ENCODE peak calls at places on chromosomes 3 and 15, in nine cellular contexts. One of them, this sample, is unnamed.

GRCh38 chr3:171001957-171002694 is 24.4 kb downstream of the SLC2A2 start:
- DNase-seq in tibial nerve: no peak
- DNase-seq in ascending aorta: no peak
- DNase-seq in endothelial cell of umbilical vein: peak; percentile 10
- DNase-seq in thyroid gland: no peak
- DNase-seq in astrocyte: peak; percentile 56
- DNase-seq in fibroblast of lung: peak; percentile 38
- DNase-seq in breast epithelium: no peak
- DNase-seq in transverse colon: peak; percentile 18
- DNase-seq in this sample: no peak

GRCh38 chr3:16897254-16897926 is 12.6 kb downstream of the PLCL2 start:
- DNase-seq in breast epithelium: no peak
- DNase-seq in fibroblast of lung: peak; percentile 43
- DNase-seq in tibial nerve: no peak
- DNase-seq in astrocyte: no peak
- DNase-seq in transverse colon: peak; percentile 78
- DNase-seq in thyroid gland: no peak
- DNase-seq in endothelial cell of umbilical vein: no peak
- DNase-seq in ascending aorta: no peak
- DNase-seq in this sample: no peak

GRCh38 chr3:13708871-13709595 is 160.1 kb downstream of the FBLN2 start:
- DNase-seq in ascending aorta: peak; percentile 25
- DNase-seq in endothelial cell of umbilical vein: no peak
- DNase-seq in fibroblast of lung: no peak
- DNase-seq in transverse colon: no peak
- DNase-seq in astrocyte: no peak
- DNase-seq in thyroid gland: no peak
- DNase-seq in breast epithelium: peak; percentile 9
- DNase-seq in tibial nerve: no peak
- DNase-seq in this sample: no peak

GRCh38 chr3:125032100-125032643 is 23.6 kb downstream of the HEG1 start:
- DNase-seq in breast epithelium: no peak
- DNase-seq in transverse colon: no peak
- DNase-seq in thyroid gland: peak; percentile 56
- DNase-seq in endothelial cell of umbilical vein: peak; percentile 36
- DNase-seq in ascending aorta: peak; percentile 62
- DNase-seq in astrocyte: no peak
- DNase-seq in tibial nerve: no peak
- DNase-seq in fibroblast of lung: no peak
- DNase-seq in this sample: no peak

GRCh38 chr3:51709004-51709420 is 2.1 kb downstream of the GRM2 start:
- DNase-seq in fibroblast of lung: no peak
- DNase-seq in transverse colon: peak; percentile 4
- DNase-seq in tibial nerve: no peak
- DNase-seq in endothelial cell of umbilical vein: no peak
- DNase-seq in thyroid gland: no peak
- DNase-seq in astrocyte: no peak
- DNase-seq in ascending aorta: no peak
- DNase-seq in breast epithelium: peak; percentile 38
- DNase-seq in this sample: no peak

GRCh38 chr3:43872301-43872700 is 181.6 kb downstream of the ABHD5 start:
- DNase-seq in endothelial cell of umbilical vein: peak; percentile 84
- DNase-seq in ascending aorta: peak; percentile 65
- DNase-seq in breast epithelium: no peak
- DNase-seq in tibial nerve: no peak
- DNase-seq in thyroid gland: no peak
- DNase-seq in astrocyte: peak; percentile 81
- DNase-seq in transverse colon: no peak
- DNase-seq in fibroblast of lung: peak; percentile 60
- DNase-seq in this sample: no peak

GRCh38 chr15:59296181-59296617 is 76.5 kb downstream of the MYO1E start:
- DNase-seq in transverse colon: no peak
- DNase-seq in ascending aorta: peak; percentile 81
- DNase-seq in astrocyte: peak; percentile 95
- DNase-seq in fibroblast of lung: peak; percentile 85
- DNase-seq in breast epithelium: no peak
- DNase-seq in endothelial cell of umbilical vein: peak; percentile 90
- DNase-seq in thyroid gland: no peak
- DNase-seq in tibial nerve: no peak
- DNase-seq in this sample: no peak

GRCh38 chr3:140092883-140093536 is 158.0 kb downstream of the CLSTN2 start:
- DNase-seq in thyroid gland: no peak
- DNase-seq in transverse colon: no peak
- DNase-seq in fibroblast of lung: no peak
- DNase-seq in tibial nerve: no peak
- DNase-seq in astrocyte: no peak
- DNase-seq in endothelial cell of umbilical vein: no peak
- DNase-seq in breast epithelium: no peak
- DNase-seq in ascending aorta: no peak
- DNase-seq in this sample: no peak

GRCh38 chr3:55549172-55549571 is 62.1 kb upstream of the WNT5A start:
- DNase-seq in endothelial cell of umbilical vein: no peak
- DNase-seq in ascending aorta: no peak
- DNase-seq in astrocyte: no peak
- DNase-seq in fibroblast of lung: peak; percentile 24
- DNase-seq in tibial nerve: no peak
- DNase-seq in transverse colon: no peak
- DNase-seq in breast epithelium: no peak
- DNase-seq in thyroid gland: no peak
- DNase-seq in this sample: no peak

GRCh38 chr3:117820900-117821299 is 1111.3 kb downstream of the TUSC7 start:
- DNase-seq in tibial nerve: no peak
- DNase-seq in thyroid gland: no peak
- DNase-seq in breast epithelium: no peak
- DNase-seq in transverse colon: no peak
- DNase-seq in fibroblast of lung: peak; percentile 33
- DNase-seq in ascending aorta: no peak
- DNase-seq in endothelial cell of umbilical vein: no peak
- DNase-seq in astrocyte: peak; percentile 75
- DNase-seq in this sample: no peak

GRCh38 chr3:59049671-59050331 is at the start of gene CFAP20DC:
- DNase-seq in thyroid gland: peak; percentile 88
- DNase-seq in endothelial cell of umbilical vein: peak; percentile 92
- DNase-seq in astrocyte: peak; percentile 82
- DNase-seq in transverse colon: peak; percentile 91
- DNase-seq in fibroblast of lung: peak; percentile 91
- DNase-seq in tibial nerve: peak; percentile 73
- DNase-seq in ascending aorta: peak; percentile 86
- DNase-seq in breast epithelium: peak; percentile 80
- DNase-seq in this sample: peak; percentile 75

GRCh38 chr3:118526758-118527526 is 507.7 kb downstream of the IGSF11 start:
- DNase-seq in breast epithelium: no peak
- DNase-seq in fibroblast of lung: no peak
- DNase-seq in ascending aorta: no peak
- DNase-seq in thyroid gland: no peak
- DNase-seq in endothelial cell of umbilical vein: no peak
- DNase-seq in transverse colon: no peak
- DNase-seq in astrocyte: no peak
- DNase-seq in tibial nerve: no peak
- DNase-seq in this sample: no peak

GRCh38 chr3:195307711-195308110 is 36.8 kb upstream of the XXYLT1 start:
- DNase-seq in endothelial cell of umbilical vein: no peak
- DNase-seq in fibroblast of lung: no peak
- DNase-seq in breast epithelium: no peak
- DNase-seq in ascending aorta: no peak
- DNase-seq in tibial nerve: no peak
- DNase-seq in transverse colon: no peak
- DNase-seq in astrocyte: no peak
- DNase-seq in thyroid gland: no peak
- DNase-seq in this sample: no peak

GRCh38 chr3:192943384-192943783 is 25.7 kb upstream of the MB21D2 start:
- DNase-seq in endothelial cell of umbilical vein: no peak
- DNase-seq in tibial nerve: no peak
- DNase-seq in transverse colon: no peak
- DNase-seq in breast epithelium: no peak
- DNase-seq in thyroid gland: no peak
- DNase-seq in fibroblast of lung: no peak
- DNase-seq in ascending aorta: no peak
- DNase-seq in astrocyte: no peak
- DNase-seq in this sample: no peak

GRCh38 chr3:46874430-46874829 is 3.1 kb upstream of the PTH1R start:
- DNase-seq in fibroblast of lung: no peak
- DNase-seq in breast epithelium: no peak
- DNase-seq in transverse colon: no peak
- DNase-seq in tibial nerve: no peak
- DNase-seq in thyroid gland: peak; percentile 81
- DNase-seq in endothelial cell of umbilical vein: no peak
- DNase-seq in ascending aorta: no peak
- DNase-seq in astrocyte: no peak
- DNase-seq in this sample: no peak

DNA sequence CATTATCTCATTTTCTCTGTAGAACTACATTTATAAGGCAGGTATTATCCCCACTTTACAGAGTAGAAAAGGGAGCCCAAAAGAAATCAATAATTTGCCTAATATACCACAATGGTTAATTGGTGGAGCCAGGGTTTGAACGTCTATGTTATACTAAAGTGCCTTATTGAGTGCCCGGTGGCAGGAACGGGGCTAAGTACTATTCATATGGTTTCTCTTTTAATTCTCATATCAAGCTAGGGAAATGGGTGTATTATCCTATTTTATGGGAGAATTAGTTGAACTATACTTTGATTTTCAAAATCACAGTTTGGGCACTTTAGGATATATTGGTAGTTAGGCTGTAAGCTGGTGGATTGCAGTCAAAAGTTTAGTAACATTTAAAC is 1.5 kb downstream of the CEP97 start:
- DNase-seq in breast epithelium: no peak
- DNase-seq in tibial nerve: no peak
- DNase-seq in astrocyte: no peak
- DNase-seq in ascending aorta: no peak
- DNase-seq in transverse colon: no peak
- DNase-seq in thyroid gland: no peak
- DNase-seq in fibroblast of lung: no peak
- DNase-seq in endothelial cell of umbilical vein: no peak
- DNase-seq in this sample: no peak
- TF ChIP-seq CTCF in breast epithelium: no peak
- TF ChIP-seq CTCF in tibial nerve: no peak
- TF ChIP-seq CTCF in astrocyte: no peak
- TF ChIP-seq CTCF in ascending aorta: no peak
- TF ChIP-seq CTCF in transverse colon: no peak
- TF ChIP-seq CTCF in thyroid gland: no peak
- TF ChIP-seq CTCF in fibroblast of lung: no peak
- TF ChIP-seq CTCF in endothelial cell of umbilical vein: no peak
- TF ChIP-seq CTCF in this sample: no peak

DNA sequence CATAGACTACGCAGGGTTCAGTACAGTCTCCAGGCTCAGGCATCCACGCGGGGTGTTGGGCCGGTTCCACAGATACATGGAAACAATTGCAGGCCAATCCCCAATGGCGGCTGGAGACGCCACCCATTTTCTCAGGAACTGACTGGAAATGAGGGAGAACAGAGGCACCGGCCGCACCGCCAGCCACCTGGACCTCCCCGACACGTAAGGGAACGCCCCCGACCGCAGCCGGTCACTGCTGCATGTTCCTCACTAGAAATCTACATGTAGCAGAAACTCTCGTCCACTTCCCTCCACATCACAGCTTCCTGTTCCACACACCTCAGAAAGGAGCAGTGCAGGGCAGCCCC is 29.2 kb downstream of the CYFIP1 start:
- DNase-seq in ascending aorta: peak; percentile 63
- DNase-seq in astrocyte: no peak
- DNase-seq in tibial nerve: no peak
- DNase-seq in breast epithelium: no peak
- DNase-seq in thyroid gland: no peak
- DNase-seq in transverse colon: no peak
- DNase-seq in fibroblast of lung: no peak
- DNase-seq in endothelial cell of umbilical vein: no peak
- DNase-seq in this sample: no peak
- H3K4me1 ChIP-seq in ascending aorta: peaks cover 19% of the 10 kb centered on the region
- H3K4me1 ChIP-seq in astrocyte: peaks cover 10% of the 10 kb centered on the region
- H3K4me1 ChIP-seq in tibial nerve: peaks cover 81% of the 10 kb centered on the region
- H3K4me1 ChIP-seq in breast epithelium: no peaks in the 10 kb centered on the region
- H3K4me1 ChIP-seq in thyroid gland: peaks cover under 1% of the 10 kb centered on the region
- H3K4me1 ChIP-seq in transverse colon: peaks cover 46% of the 10 kb centered on the region
- H3K4me1 ChIP-seq in fibroblast of lung: peaks cover 28% of the 10 kb centered on the region
- H3K4me1 ChIP-seq in endothelial cell of umbilical vein: peaks cover 21% of the 10 kb centered on the region
- H3K4me1 ChIP-seq in this sample: no peaks in the 10 kb centered on the region

DNA sequence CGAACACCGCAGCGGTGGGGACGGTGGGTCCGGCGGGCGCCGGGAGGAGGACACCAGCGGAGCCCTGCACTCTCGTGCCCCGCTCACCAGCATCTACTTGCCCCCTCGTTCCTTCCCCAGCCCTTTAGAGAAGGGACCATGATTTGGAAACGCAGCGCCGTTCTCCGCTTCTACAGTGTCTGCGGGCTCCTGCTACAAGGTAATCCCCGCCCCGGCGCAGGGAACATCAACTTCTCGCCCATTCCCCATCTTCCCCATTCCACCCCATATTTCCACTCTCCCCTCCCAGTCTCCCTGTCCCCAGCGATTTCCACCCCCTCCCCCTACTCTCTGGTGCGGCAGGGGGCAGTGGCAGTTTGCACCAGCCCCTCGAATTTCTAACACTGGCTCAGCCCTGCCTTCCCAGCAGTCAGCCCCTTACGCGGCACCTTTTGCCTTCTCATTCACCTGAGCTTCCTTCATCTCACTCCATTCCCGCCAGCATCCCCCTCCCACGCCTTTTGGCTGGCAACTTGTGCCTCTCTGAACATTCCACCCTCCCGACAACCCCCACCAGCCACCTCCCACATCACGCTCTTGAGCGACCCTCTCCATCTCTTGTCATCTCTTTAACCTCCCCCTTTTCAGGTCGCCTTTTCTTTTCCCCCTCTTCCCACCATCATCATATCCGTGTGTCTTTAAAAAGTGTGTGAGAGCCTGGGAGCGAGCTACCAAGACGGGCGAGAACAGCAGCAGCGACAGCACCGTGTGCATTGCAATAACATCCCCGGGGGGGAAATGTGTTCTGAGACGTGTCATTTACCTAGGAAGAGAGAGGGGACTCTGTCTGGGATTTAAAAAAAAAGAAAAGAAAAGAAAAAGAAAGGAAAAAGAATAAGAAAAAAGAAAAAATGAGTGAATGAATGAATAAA is 936 bp downstream of the CADM2 start:
- DNase-seq in transverse colon: no peak
- DNase-seq in endothelial cell of umbilical vein: no peak
- DNase-seq in tibial nerve: no peak
- DNase-seq in ascending aorta: no peak
- DNase-seq in fibroblast of lung: no peak
- DNase-seq in thyroid gland: no peak
- DNase-seq in astrocyte: no peak
- DNase-seq in breast epithelium: no peak
- DNase-seq in this sample: no peak
- TF ChIP-seq CTCF in transverse colon: no peak
- TF ChIP-seq CTCF in endothelial cell of umbilical vein: no peak
- TF ChIP-seq CTCF in tibial nerve: no peak
- TF ChIP-seq CTCF in ascending aorta: no peak
- TF ChIP-seq CTCF in fibroblast of lung: no peak
- TF ChIP-seq CTCF in thyroid gland: no peak
- TF ChIP-seq CTCF in astrocyte: no peak
- TF ChIP-seq CTCF in breast epithelium: no peak
- TF ChIP-seq CTCF in this sample: no peak

DNA sequence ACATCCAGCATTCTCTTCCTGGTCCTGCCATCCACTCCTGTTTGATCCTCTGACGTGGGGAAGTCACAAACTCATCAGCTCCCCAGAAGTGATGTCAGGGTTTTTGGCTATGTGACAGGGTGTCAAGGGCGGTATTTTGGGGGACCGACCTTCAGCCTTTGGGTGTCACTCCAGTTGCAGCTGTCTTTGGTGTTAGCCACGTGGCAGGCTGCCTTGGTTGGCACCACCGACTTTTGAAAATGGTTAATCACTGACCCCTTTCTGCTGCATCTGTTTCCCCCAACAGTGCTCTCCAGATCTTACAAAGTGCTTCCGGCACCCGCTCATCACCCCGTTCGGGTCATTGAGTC is 86.6 kb downstream of the TRAK1 start:
- DNase-seq in astrocyte: no peak
- DNase-seq in fibroblast of lung: no peak
- DNase-seq in ascending aorta: peak; percentile 35
- DNase-seq in transverse colon: no peak
- DNase-seq in breast epithelium: no peak
- DNase-seq in tibial nerve: no peak
- DNase-seq in thyroid gland: no peak
- DNase-seq in endothelial cell of umbilical vein: no peak
- DNase-seq in this sample: no peak
- H3K4me1 ChIP-seq in astrocyte: peaks cover 17% of the 10 kb centered on the region
- H3K4me1 ChIP-seq in fibroblast of lung: peaks cover 4% of the 10 kb centered on the region
- H3K4me1 ChIP-seq in ascending aorta: no peaks in the 10 kb centered on the region
- H3K4me1 ChIP-seq in transverse colon: peaks cover 45% of the 10 kb centered on the region
- H3K4me1 ChIP-seq in breast epithelium: peaks cover 10% of the 10 kb centered on the region
- H3K4me1 ChIP-seq in tibial nerve: peaks cover 67% of the 10 kb centered on the region
- H3K4me1 ChIP-seq in thyroid gland: peaks cover 12% of the 10 kb centered on the region
- H3K4me1 ChIP-seq in endothelial cell of umbilical vein: peaks cover 11% of the 10 kb centered on the region
- H3K4me1 ChIP-seq in this sample: peaks cover 12% of the 10 kb centered on the region